ENCODE peak calls at places on chromosomes 5 and 9, in five cellular contexts. T, X, N, O and E are unnamed samples.

GRCh38 chr9:95082401-95083084 is 235.0 kb downstream of the FANCC start:
- DNase-seq in T (no peak), X (no peak), N (no peak), O (no peak), E (no peak)

GRCh38 chr9:104881991-104882555 is 45.9 kb downstream of the ABCA1 start:
- DNase-seq in T (no peak), X (no peak), N (no peak), O (no peak), E (no peak)

GRCh38 chr9:92295827-92296258 is 2.3 kb upstream of the IARS1 start:
- DNase-seq in T (no peak), X (no peak), N (no peak), O (no peak), E (no peak)

GRCh38 chr9:106467113-106467846 is 395.7 kb upstream of the ZNF462 start:
- DNase-seq in T (no peak), X (no peak), N (no peak), O (no peak), E (no peak)

GRCh38 chr9:77502568-77502967 is 145.6 kb downstream of the GNA14 start:
- DNase-seq in T (no peak), X (peak), N (no peak), O (no peak), E (no peak)

GRCh38 chr5:126464959-126465358 is 41.8 kb downstream of the GRAMD2B start:
- DNase-seq in T (peak), X (no peak), N (no peak), O (peak), E (no peak)

GRCh38 chr5:39513236-39513635 is 88.5 kb upstream of the DAB2 start:
- DNase-seq in T (peak), X (no peak), N (no peak), O (peak), E (no peak)

GRCh38 chr9:14895806-14896205 is 14.4 kb downstream of the FREM1 start:
- DNase-seq in T (no peak), X (no peak), N (no peak), O (no peak), E (no peak)

GRCh38 chr9:133004091-133005072 is 25.9 kb downstream of the GFI1B start:
- DNase-seq in T (no peak), X (no peak), N (no peak), O (no peak), E (peak)

GRCh38 chr9:38387751-38388150 is 4.8 kb upstream of the ALDH1B1 start:
- DNase-seq in T (no peak), X (no peak), N (no peak), O (no peak), E (no peak)

GRCh38 chr5:168782172-168782571 is 203.0 kb upstream of the PANK3 start:
- DNase-seq in T (no peak), X (no peak), N (no peak), O (no peak), E (no peak)

GRCh38 chr9:130112244-130113151 is 58.8 kb downstream of the GPR107 start:
- DNase-seq in T (no peak), X (no peak), N (no peak), O (no peak), E (no peak)

GRCh38 chr5:78187172-78187571 is 107.3 kb downstream of the AP3B1 start:
- DNase-seq in T (no peak), X (no peak), N (no peak), O (no peak), E (no peak)

GRCh38 chr5:39138182-39138487 is 63.9 kb upstream of the RICTOR start:
- DNase-seq in T (no peak), X (no peak), N (no peak), O (no peak), E (no peak)

GRCh38 chr5:173029499-173029921 is 26.6 kb upstream of the CREBRF start:
- DNase-seq in T (no peak), X (no peak), N (no peak), O (no peak), E (no peak)

GRCh38 chr5:149887622-149888183 is 56.9 kb downstream of the PDE6A start:
- DNase-seq in T (no peak), X (peak), N (no peak), O (peak), E (no peak)

GRCh38 chr9:297104-297794 is 82.6 kb downstream of the DOCK8 start:
- DNase-seq in T (peak), X (no peak), N (no peak), O (peak), E (peak)

GRCh38 chr5:37553720-37554402 is 174.7 kb downstream of the WDR70 start:
- DNase-seq in T (peak), X (peak), N (no peak), O (no peak), E (no peak)

GRCh38 chr9:125538092-125538473 is 168.9 kb downstream of the MAPKAP1 start:
- DNase-seq in T (peak), X (peak), N (no peak), O (peak), E (no peak)

GRCh38 chr9:122263699-122264349 is 816 bp downstream of the RBM18 start:
- DNase-seq in T (no peak), X (peak), N (no peak), O (no peak), E (peak)

DNA sequence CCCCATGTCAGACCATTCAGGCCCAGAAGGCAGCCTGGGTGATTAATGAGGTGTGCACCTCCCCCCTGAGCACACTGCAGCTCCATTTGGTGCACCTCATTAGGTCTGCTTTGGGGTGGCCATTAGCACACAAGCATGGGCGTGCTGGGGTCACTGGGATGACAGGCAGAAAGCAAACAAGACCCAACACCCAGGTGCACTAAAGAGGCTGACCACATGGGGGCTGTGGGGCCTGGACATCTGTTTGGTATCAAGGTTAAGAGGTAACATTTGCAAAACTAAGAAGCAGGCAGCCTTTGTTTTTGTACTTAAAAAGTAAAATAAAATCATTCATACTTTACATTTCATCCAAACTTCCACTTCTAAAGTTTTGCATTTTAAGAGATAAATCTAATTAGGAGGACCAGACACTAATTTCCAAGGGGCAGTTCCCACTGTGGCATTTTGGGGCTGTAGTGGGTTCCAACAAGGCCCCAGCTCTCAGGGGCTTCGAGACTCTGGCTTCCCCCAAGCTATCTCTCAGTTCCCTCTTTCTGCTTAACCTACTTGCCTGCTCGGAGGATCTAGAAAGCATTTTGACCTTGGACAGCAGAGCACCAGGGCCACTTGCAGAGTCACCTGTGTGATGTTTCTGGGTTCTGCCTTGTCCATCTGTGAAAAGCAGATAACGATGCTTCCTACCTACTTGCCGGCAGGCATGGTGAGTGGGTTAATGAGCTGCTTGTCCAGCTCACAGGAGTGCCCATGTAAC is 175.6 kb downstream of the MED10 start:
- DNase-seq in T (no peak), X (no peak), N (no peak), O (no peak), E (no peak)
- TF ChIP-seq CTCF in T (no peak), X (no peak), N (no peak), O (no peak), E (peak)

GRCh38 chr9:89493671-89494070 is 4.2 kb downstream of the SEMA4D start:
- DNase-seq in T (no peak), X (no peak), N (no peak), O (no peak), E (no peak)

GRCh38 chr9:89494199-89494598 is 3.7 kb downstream of the SEMA4D start:
- DNase-seq in T (no peak), X (no peak), N (no peak), O (no peak), E (no peak)

GRCh38 chr9:89491688-89492087 is 6.2 kb downstream of the SEMA4D start:
- DNase-seq in T (no peak), X (no peak), N (no peak), O (no peak), E (peak)

GRCh38 chr9:89493181-89493580 is 4.7 kb downstream of the SEMA4D start:
- DNase-seq in T (no peak), X (no peak), N (no peak), O (no peak), E (no peak)

DNA sequence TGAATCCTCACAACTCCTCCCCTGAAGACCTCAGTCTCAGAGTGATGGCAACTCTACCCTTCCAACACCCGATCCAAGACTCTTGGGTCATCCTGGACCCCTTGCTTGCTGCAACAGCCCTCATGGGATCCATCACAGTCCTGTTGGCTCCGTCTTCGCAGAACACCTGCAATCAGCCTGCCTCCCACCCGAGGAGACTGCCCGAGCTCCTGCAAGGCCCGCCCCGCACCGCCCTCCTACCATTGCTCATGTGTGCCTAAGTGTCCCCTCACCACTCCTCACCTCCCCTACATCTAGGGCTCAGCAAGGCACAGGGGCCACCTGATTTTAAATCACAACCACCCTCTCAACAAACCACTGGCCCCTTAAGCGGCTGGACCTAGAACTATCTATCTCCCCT is 5.3 kb downstream of the SEMA4D start:
- DNase-seq in T (no peak), X (no peak), N (no peak), O (no peak), E (no peak)
- TF ChIP-seq CTCF in T (no peak), X (no peak), N (no peak), O (no peak), E (no peak)

GRCh38 chr5:81854485-81854884 is 103.6 kb upstream of the SSBP2 start:
- DNase-seq in T (no peak), X (no peak), N (no peak), O (no peak), E (no peak)
- TF ChIP-seq CTCF in T (no peak), X (peak), N (no peak), O (peak), E (peak)

GRCh38 chr5:53871772-53872171 is 311.3 kb downstream of the NDUFS4 start:
- DNase-seq in T (no peak), X (no peak), N (no peak), O (no peak), E (no peak)

GRCh38 chr5:53874409-53874808 is 314.0 kb downstream of the NDUFS4 start:
- DNase-seq in T (no peak), X (peak), N (no peak), O (peak), E (no peak)

DNA sequence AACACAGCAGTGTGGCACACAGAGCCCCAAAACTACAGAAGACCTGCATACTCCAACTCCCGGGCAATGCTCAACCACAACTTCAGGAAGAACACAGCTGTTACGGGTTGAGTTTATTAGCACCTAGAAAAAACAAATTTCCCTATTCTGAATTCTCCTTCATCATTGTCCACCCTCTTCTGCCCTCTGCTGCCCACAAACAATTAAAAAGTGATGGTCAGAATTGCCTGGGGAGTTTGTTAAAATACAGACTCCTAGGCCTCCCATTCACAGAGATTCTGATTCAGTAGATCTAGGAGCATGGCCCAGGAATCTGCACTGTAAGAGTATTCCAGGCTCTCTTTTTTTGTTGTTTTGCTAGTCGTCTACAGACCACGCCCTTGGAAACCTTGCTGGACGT is 310.6 kb downstream of the NDUFS4 start:
- DNase-seq in T (no peak), X (peak), N (no peak), O (no peak), E (no peak)
- TF ChIP-seq CTCF in T (no peak), X (peak), N (no peak), O (no peak), E (no peak)